ENCODE peak calls at places on chromosomes 4 and X, in eight cellular contexts. M is HepG2, W is heart left ventricle, Q is body of pancreas, B is GM12878, Y is heart right ventricle, V is pancreas, U is HCT116. I is an unnamed sample.

GRCh38 chr4:68907788-68908700 is 43.6 kb downstream of the UGT2A3 start:
- ATAC-seq in M (no peak), W (no peak), Q (no peak), B (no peak), Y (no peak), V (no peak), U (no peak), I (no peak)

GRCh38 chrX:130878350-130879341 is 24.4 kb downstream of the ENOX2 start:
- ATAC-seq in M (no peak), W (peak), Q (peak), B (no peak), Y (no peak), V (peak), U (peak), I (no peak)

GRCh38 chr4:167233523-167234387 is 539 bp downstream of the SPOCK3 start:
- ATAC-seq in M (peak), W (peak), Q (peak), B (peak), Y (no peak), V (peak), U (peak), I (peak)

GRCh38 chrX:54473993-54474859 is 21.8 kb downstream of the FGD1 start:
- ATAC-seq in M (no peak), W (peak), Q (no peak), B (no peak), Y (no peak), V (no peak), U (peak), I (peak)

GRCh38 chr4:181877329-181877848 is 365.8 kb upstream of the TENM3 start:
- ATAC-seq in M (no peak), W (no peak), Q (no peak), B (no peak), Y (no peak), V (no peak), U (no peak), I (no peak)

GRCh38 chr4:182235016-182235415 is 8.2 kb upstream of the TENM3 start:
- ATAC-seq in M (no peak), W (no peak), Q (no peak), B (no peak), Y (no peak), V (no peak), U (no peak), I (no peak)

GRCh38 chr4:74018116-74018515 is 19.6 kb upstream of the CXCL5 start:
- ATAC-seq in M (no peak), W (no peak), Q (no peak), B (no peak), Y (no peak), V (no peak), U (no peak), I (no peak)

GRCh38 chr4:36280555-36280954 is 861 bp upstream of the DTHD1 start:
- ATAC-seq in M (no peak), W (no peak), Q (no peak), B (no peak), Y (no peak), V (no peak), U (no peak), I (no peak)

GRCh38 chrX:28581522-28581921 is 5.7 kb upstream of the IL1RAPL1 start:
- ATAC-seq in M (no peak), W (no peak), Q (no peak), B (no peak), Y (no peak), V (no peak), U (peak), I (no peak)

GRCh38 chrX:150150081-150150779 is 211.9 kb upstream of the EOLA2 start:
- ATAC-seq in M (no peak), W (no peak), Q (no peak), B (no peak), Y (no peak), V (no peak), U (no peak), I (no peak)

GRCh38 chrX:145848451-145848850 is 30.8 kb downstream of the SLITRK2 start:
- ATAC-seq in M (no peak), W (no peak), Q (peak), B (no peak), Y (no peak), V (peak), U (no peak), I (no peak)

GRCh38 chr4:92406488-92406887 is 102.7 kb downstream of the GRID2 start:
- ATAC-seq in M (no peak), W (no peak), Q (no peak), B (no peak), Y (no peak), V (no peak), U (no peak), I (no peak)

GRCh38 chr4:159016527-159017137 is 86.2 kb upstream of the RAPGEF2 start:
- ATAC-seq in M (peak), W (no peak), Q (no peak), B (peak), Y (no peak), V (peak), U (peak), I (no peak)

GRCh38 chrX:41723821-41724220 is at the start of gene GPR82:
- ATAC-seq in M (no peak), W (no peak), Q (no peak), B (peak), Y (no peak), V (no peak), U (no peak), I (no peak)

GRCh38 chrX:67693928-67694327 is 150.1 kb downstream of the AR start:
- ATAC-seq in M (no peak), W (no peak), Q (no peak), B (no peak), Y (no peak), V (no peak), U (no peak), I (no peak)

GRCh38 chrX:2767631-2768455 is 16.0 kb downstream of the XG start:
- ATAC-seq in M (peak), W (peak), Q (no peak), B (no peak), Y (peak), V (no peak), U (peak), I (peak)

GRCh38 chrX:87409113-87409841 is 108.3 kb upstream of the KLHL4 start:
- ATAC-seq in M (peak), W (peak), Q (peak), B (no peak), Y (no peak), V (peak), U (no peak), I (peak)

DNA sequence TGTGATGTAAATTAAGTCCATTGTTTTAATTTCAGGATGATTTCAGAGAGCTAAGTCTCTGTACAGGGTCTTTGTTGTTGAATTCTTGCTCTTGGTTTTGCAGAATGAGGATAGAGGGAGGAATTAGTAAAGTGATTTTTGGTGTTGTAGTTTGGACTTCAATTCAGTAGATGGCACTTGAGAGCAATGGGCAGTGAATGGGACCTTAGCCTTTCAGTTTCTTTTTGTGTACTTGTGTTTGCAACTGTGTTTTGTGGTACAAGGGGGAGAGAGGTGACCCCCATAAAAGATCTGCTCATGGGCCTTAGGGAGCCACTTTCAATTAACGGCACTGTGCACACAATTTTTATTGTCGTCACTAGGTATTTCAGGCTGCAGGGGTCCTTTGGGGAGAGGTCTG is 340.0 kb downstream of the DCAF12L2 start:
- ATAC-seq in M (peak), W (no peak), Q (no peak), B (peak), Y (no peak), V (no peak), U (no peak), I (no peak)
- TF ChIP-seq CTCF in M (no peak), W (no peak), Q (no peak), B (peak), Y (no peak), V (no peak), U (no peak), I (no peak)

GRCh38 chr4:139647184-139647583 is 18.4 kb upstream of the MGST2 start:
- ATAC-seq in M (no peak), W (no peak), Q (no peak), B (no peak), Y (no peak), V (no peak), U (no peak), I (no peak)
- H3K27ac ChIP-seq in M (no peak), W (no peak), Q (no peak), B (no peak), Y (no peak), V (no peak), U (no peak), I (no peak)

GRCh38 chr4:183600189-183600685 is 58.7 kb downstream of the RWDD4 start:
- ATAC-seq in M (peak), W (no peak), Q (no peak), B (peak), Y (no peak), V (peak), U (peak), I (no peak)
- TF ChIP-seq CTCF in M (peak), W (no peak), Q (peak), B (no peak), Y (no peak), V (no peak), U (peak), I (peak)

DNA sequence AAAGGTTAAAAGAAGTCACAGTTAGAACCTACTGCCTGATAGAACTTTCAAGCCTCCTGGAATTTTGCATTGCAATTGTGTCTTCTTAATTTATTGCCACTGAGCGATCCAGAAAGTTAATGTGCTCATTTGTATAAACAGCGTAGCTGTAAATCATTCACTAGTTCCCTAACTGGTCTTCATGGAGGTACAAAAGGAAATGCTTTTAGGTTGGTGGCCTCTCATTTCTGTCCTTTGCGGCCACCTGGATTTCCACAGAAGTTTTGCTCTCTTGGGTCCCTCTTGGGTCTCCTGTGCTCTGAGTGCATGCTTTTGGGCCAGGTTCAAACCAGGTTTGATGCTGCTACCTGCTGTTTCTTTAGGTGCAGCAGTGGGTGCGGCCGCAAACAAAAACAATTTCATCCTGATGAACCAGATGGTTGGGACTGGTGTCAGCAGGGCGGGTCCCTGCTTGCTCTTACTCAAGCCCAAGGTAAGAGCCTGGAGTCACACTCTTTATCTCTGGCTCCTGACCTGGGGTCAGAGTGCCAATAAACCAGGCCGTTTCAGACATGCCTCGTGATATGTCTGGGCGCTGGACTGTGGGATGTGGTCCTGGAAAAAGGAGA is 270.0 kb downstream of the PTTG2 start:
- ATAC-seq in M (peak), W (no peak), Q (peak), B (no peak), Y (no peak), V (peak), U (peak), I (no peak)
- H3K27ac ChIP-seq in M (no peak), W (no peak), Q (peak), B (no peak), Y (no peak), V (peak), U (no peak), I (no peak)

GRCh38 chr4:5824635-5825034 is 68.3 kb downstream of the CRMP1 start:
- ATAC-seq in M (peak), W (no peak), Q (no peak), B (peak), Y (no peak), V (peak), U (peak), I (no peak)
- TF ChIP-seq CTCF in M (peak), W (peak), Q (no peak), B (peak), Y (peak), V (peak), U (peak), I (peak)

GRCh38 chr4:123830920-123831319 is 434.3 kb downstream of the SPRY1 start:
- ATAC-seq in M (no peak), W (no peak), Q (no peak), B (no peak), Y (no peak), V (no peak), U (no peak), I (no peak)
- H3K27ac ChIP-seq in M (no peak), W (peak), Q (no peak), B (no peak), Y (peak), V (no peak), U (no peak), I (peak)

GRCh38 chrX:50067435-50068292 is 133.1 kb downstream of the AKAP4 start:
- ATAC-seq in M (peak), W (no peak), Q (peak), B (no peak), Y (no peak), V (peak), U (no peak), I (no peak)
- TF ChIP-seq CTCF in M (no peak), W (no peak), Q (peak), B (no peak), Y (no peak), V (no peak), U (no peak), I (no peak)

GRCh38 chrX:107626481-107626880 is 1.8 kb upstream of the PRPS1 start:
- ATAC-seq in M (no peak), W (no peak), Q (no peak), B (no peak), Y (no peak), V (no peak), U (no peak), I (no peak)

GRCh38 chrX:107628662-107629532 is 587 bp downstream of the PRPS1 start:
- ATAC-seq in M (peak), W (peak), Q (peak), B (peak), Y (peak), V (peak), U (peak), I (peak)

GRCh38 chrX:107626916-107627315 is 1.4 kb upstream of the PRPS1 start:
- ATAC-seq in M (no peak), W (no peak), Q (no peak), B (no peak), Y (no peak), V (no peak), U (no peak), I (no peak)

GRCh38 chrX:107629533-107629909 is 1.2 kb downstream of the PRPS1 start:
- ATAC-seq in M (peak), W (no peak), Q (no peak), B (peak), Y (no peak), V (no peak), U (no peak), I (no peak)

GRCh38 chrX:107627792-107628661 is at the start of gene PRPS1:
- ATAC-seq in M (peak), W (peak), Q (peak), B (peak), Y (peak), V (peak), U (peak), I (peak)
- H3K27ac ChIP-seq in M (peak), W (peak), Q (peak), B (peak), Y (peak), V (peak), U (peak), I (peak)

I was measured in gastroesophageal sphincter.